ENCODE peak calls at places on chromosomes 2 and 18, in five cellular contexts. O is tibial artery, K is heart right ventricle, W is colonic mucosa, P is neuronal stem cell. H is an unnamed sample. For H3K36me3, the result is how much of the 10 kb centered on the place peaks cover.

GRCh38 chr2:100887713-100888112 is 67.8 kb downstream of the NPAS2 start:
- DNase-seq in O (no peak), K (no peak), W (no peak), P (no peak), H (no peak)

GRCh38 chr2:222708274-222708710 is 36.8 kb downstream of the MOGAT1 start:
- DNase-seq in O (peak), K (peak), W (peak), P (peak), H (peak)

GRCh38 chr2:158095912-158096311 is 5.8 kb upstream of the UPP2 start:
- DNase-seq in O (no peak), K (no peak), W (no peak), P (no peak), H (no peak)

GRCh38 chr2:213696427-213696826 is 412.2 kb downstream of the SPAG16 start:
- DNase-seq in O (no peak), K (no peak), W (no peak), P (no peak), H (no peak)

GRCh38 chr2:236969767-236970655 is 115.7 kb upstream of the COPS8 start:
- DNase-seq in O (no peak), K (no peak), W (no peak), P (no peak), H (no peak)

GRCh38 chr2:166127217-166128155 is at the start of gene SCN1A:
- DNase-seq in O (no peak), K (no peak), W (no peak), P (peak), H (no peak)

GRCh38 chr2:215979615-215980014 is 33.7 kb downstream of the MREG start:
- DNase-seq in O (no peak), K (no peak), W (no peak), P (no peak), H (no peak)

GRCh38 chr18:70234667-70235459 is 29.4 kb upstream of the RTTN start:
- DNase-seq in O (no peak), K (peak), W (no peak), P (no peak), H (peak)

GRCh38 chr2:186879312-186879711 is 30.3 kb upstream of the ZSWIM2 start:
- DNase-seq in O (no peak), K (no peak), W (no peak), P (no peak), H (no peak)

GRCh38 chr2:190477563-190478454 is 56.7 kb downstream of the NEMP2 start:
- DNase-seq in O (no peak), K (no peak), W (no peak), P (no peak), H (no peak)

GRCh38 chr2:40740419-40740818 is 288.5 kb upstream of the SLC8A1 start:
- DNase-seq in O (no peak), K (no peak), W (no peak), P (no peak), H (no peak)

GRCh38 chr2:238043851-238044250 is 16.9 kb upstream of the SCLY start:
- DNase-seq in O (no peak), K (no peak), W (no peak), P (no peak), H (no peak)

GRCh38 chr2:207394812-207395534 is 134.8 kb upstream of the CREB1 start:
- DNase-seq in O (no peak), K (peak), W (no peak), P (no peak), H (peak)

GRCh38 chr2:234435836-234436481 is 60.9 kb downstream of the ARL4C start:
- DNase-seq in O (no peak), K (no peak), W (no peak), P (no peak), H (no peak)

GRCh38 chr2:140392824-140393223 is 1612.6 kb upstream of the NXPH2 start:
- DNase-seq in O (no peak), K (no peak), W (no peak), P (no peak), H (no peak)

GRCh38 chr2:104033399-104033798 is 820.5 kb upstream of the POU3F3 start:
- DNase-seq in O (no peak), K (no peak), W (no peak), P (peak), H (no peak)

GRCh38 chr2:147424766-147425165 is 420.1 kb upstream of the ACVR2A start:
- DNase-seq in O (no peak), K (no peak), W (no peak), P (no peak), H (no peak)

GRCh38 chr2:37397166-37397565 is 52.7 kb downstream of the QPCT start:
- DNase-seq in O (no peak), K (no peak), W (no peak), P (no peak), H (no peak)

GRCh38 chr2:17713291-17713690 is 40.3 kb downstream of the SMC6 start:
- DNase-seq in O (no peak), K (no peak), W (no peak), P (no peak), H (no peak)

GRCh38 chr2:105595536-105595935 is 149.2 kb upstream of the NCK2 start:
- DNase-seq in O (no peak), K (no peak), W (no peak), P (no peak), H (no peak)

GRCh38 chr18:79458917-79459803 is 63.4 kb downstream of the NFATC1 start:
- DNase-seq in O (no peak), K (peak), W (no peak), P (no peak), H (no peak)

GRCh38 chr18:23311346-23312103 is 141.6 kb upstream of the RIOK3 start:
- DNase-seq in O (peak), K (peak), W (no peak), P (no peak), H (peak)

GRCh38 chr2:10346929-10347558 is 44.3 kb downstream of the HPCAL1 start:
- DNase-seq in O (no peak), K (no peak), W (no peak), P (no peak), H (no peak)

GRCh38 chr2:151922845-151923666 is 94.8 kb upstream of the ARL5A start:
- DNase-seq in O (peak), K (peak), W (peak), P (no peak), H (peak)

GRCh38 chr18:79509536-79509930 is 113.8 kb downstream of the NFATC1 start:
- DNase-seq in O (peak), K (no peak), W (no peak), P (no peak), H (peak)

GRCh38 chr2:127638361-127639110 is 7.4 kb upstream of the GPR17 start:
- DNase-seq in O (no peak), K (no peak), W (no peak), P (no peak), H (no peak)

GRCh38 chr2:28155071-28155470 is 237.6 kb upstream of the FOSL2 start:
- DNase-seq in O (no peak), K (no peak), W (no peak), P (no peak), H (no peak)

GRCh38 chr2:164599954-164600589 is 21.2 kb downstream of the GRB14 start:
- DNase-seq in O (no peak), K (peak), W (peak), P (peak), H (no peak)

GRCh38 chr2:20584637-20585321 is 66.1 kb downstream of the HS1BP3 start:
- DNase-seq in O (no peak), K (no peak), W (no peak), P (peak), H (peak)

GRCh38 chr2:108355907-108356734 is 21.6 kb upstream of the SULT1C4 start:
- DNase-seq in O (no peak), K (no peak), W (no peak), P (no peak), H (no peak)

GRCh38 chr2:145811467-145812162 is 1291.7 kb upstream of the ZEB2 start:
- DNase-seq in O (no peak), K (no peak), W (no peak), P (no peak), H (no peak)

GRCh38 chr2:129923265-129924141 is 56.0 kb upstream of the RAB6C start:
- DNase-seq in O (no peak), K (no peak), W (no peak), P (peak), H (no peak)

GRCh38 chr18:74516271-74517235 is 17.7 kb upstream of the CNDP1 start:
- DNase-seq in O (no peak), K (no peak), W (no peak), P (no peak), H (no peak)
- H3K36me3 ChIP-seq in O (half or more), K (half or more), W (under half), P (half or more), H (under half)

GRCh38 chr18:58046794-58047555 is 2.9 kb downstream of the NEDD4L start:
- DNase-seq in O (no peak), K (no peak), W (no peak), P (no peak), H (no peak)
- H3K4me3 ChIP-seq in O (no peak), K (no peak), W (no peak), P (no peak), H (peak)

GRCh38 chr2:86476092-86476491 is 34.9 kb downstream of the KDM3A start:
- DNase-seq in O (no peak), K (no peak), W (no peak), P (no peak), H (no peak)

GRCh38 chr2:86476918-86477317 is 35.7 kb downstream of the KDM3A start:
- DNase-seq in O (no peak), K (peak), W (no peak), P (no peak), H (no peak)

GRCh38 chr2:86482034-86482433 is 40.9 kb downstream of the KDM3A start:
- DNase-seq in O (no peak), K (no peak), W (no peak), P (no peak), H (no peak)

GRCh38 chr2:86480105-86480504 is 38.9 kb downstream of the KDM3A start:
- DNase-seq in O (peak), K (no peak), W (peak), P (no peak), H (no peak)

DNA sequence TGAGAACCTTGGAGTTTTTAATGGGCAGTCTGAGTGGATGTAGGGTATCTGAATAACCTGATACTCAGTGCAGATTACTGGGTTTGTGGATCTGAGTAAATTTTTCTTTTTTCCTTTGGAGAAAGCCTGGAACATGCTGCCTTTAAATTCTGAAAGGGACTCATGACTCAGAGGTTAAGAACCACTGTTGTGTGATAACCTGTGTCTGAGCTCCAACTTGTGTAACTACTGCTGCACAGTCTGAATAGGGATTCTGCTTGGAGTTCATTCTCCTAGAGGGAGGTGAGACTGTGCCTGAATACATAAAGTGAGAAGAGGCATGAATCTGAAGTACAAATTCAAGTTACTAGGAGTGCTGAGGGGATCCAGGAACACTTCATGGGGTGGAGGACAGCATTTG is 36.2 kb downstream of the KDM3A start:
- DNase-seq in O (no peak), K (no peak), W (no peak), P (no peak), H (no peak)
- H3K36me3 ChIP-seq in O (half or more), K (half or more), W (under half), P (half or more), H (under half)

GRCh38 chr18:2644535-2644934 is 11.0 kb upstream of the SMCHD1 start:
- DNase-seq in O (no peak), K (no peak), W (no peak), P (no peak), H (no peak)

GRCh38 chr18:2642771-2643170 is 12.8 kb upstream of the SMCHD1 start:
- DNase-seq in O (no peak), K (no peak), W (no peak), P (no peak), H (no peak)

DNA sequence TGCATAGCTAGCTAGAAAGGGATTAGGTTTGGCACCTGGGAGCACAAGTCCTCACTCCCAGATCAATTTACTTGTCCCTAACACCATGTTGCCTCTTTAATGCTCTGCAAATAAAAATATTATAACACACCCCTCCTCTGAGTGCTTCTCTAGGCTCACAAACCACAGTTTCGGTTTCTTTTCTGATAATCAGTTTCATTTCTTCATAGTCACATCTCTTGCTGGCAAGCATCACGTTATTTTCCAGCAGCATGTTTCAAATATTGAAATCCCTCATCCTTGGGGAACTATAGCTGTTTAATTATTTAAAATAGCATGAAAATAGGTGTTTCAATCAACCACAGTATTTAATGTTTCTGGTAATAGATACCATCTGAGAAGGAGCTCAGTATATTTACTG is 13.9 kb upstream of the SMCHD1 start:
- DNase-seq in O (no peak), K (no peak), W (no peak), P (no peak), H (no peak)
- H3K4me3 ChIP-seq in O (no peak), K (no peak), W (no peak), P (no peak), H (no peak)

DNA sequence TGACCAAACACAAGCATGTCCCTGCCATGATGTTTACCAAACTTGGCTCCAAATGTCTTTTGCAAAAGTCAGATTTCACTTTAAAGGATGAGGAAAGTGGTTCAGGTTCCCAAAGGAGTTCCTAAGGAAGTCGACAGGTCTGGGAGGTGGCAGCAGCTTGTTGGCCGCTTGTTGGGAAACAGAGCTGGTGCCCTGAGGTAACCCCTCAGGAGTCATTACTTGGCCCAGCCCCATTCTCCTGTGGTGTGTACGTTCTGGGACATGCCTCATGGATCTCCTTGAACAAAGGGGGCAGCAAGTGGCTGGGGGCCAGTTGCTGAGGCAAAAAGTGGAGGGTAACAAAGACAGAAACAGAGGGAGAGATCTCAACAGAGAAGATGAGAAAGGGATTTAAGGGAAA is 10.9 kb downstream of the TMBIM1 start:
- DNase-seq in O (no peak), K (no peak), W (no peak), P (no peak), H (no peak)
- H3K36me3 ChIP-seq in O (half or more), K (half or more), W (under half), P (under half), H (under half)

GRCh38 chr2:24917731-24918325 is 2.2 kb downstream of the ADCY3 start:
- DNase-seq in O (no peak), K (no peak), W (no peak), P (no peak), H (peak)
- H3K4me3 ChIP-seq in O (peak), K (no peak), W (no peak), P (no peak), H (no peak)

GRCh38 chr18:57574866-57575265 is 11.6 kb downstream of the FECH start:
- DNase-seq in O (no peak), K (no peak), W (no peak), P (no peak), H (no peak)

GRCh38 chr18:57569133-57569532 is 17.4 kb downstream of the FECH start:
- DNase-seq in O (no peak), K (no peak), W (no peak), P (no peak), H (no peak)
- H3K36me3 ChIP-seq in O (half or more), K (half or more), W (under half), P (under half), H (under half)

GRCh38 chr2:48318118-48318517 is 211.8 kb upstream of the STON1 start:
- DNase-seq in O (no peak), K (no peak), W (no peak), P (no peak), H (no peak)

GRCh38 chr2:48315847-48316194 is 214.1 kb upstream of the STON1 start:
- DNase-seq in O (no peak), K (no peak), W (peak), P (peak), H (no peak)

GRCh38 chr2:48319863-48320262 is 210.1 kb upstream of the STON1 start:
- DNase-seq in O (no peak), K (no peak), W (no peak), P (no peak), H (no peak)

GRCh38 chr2:48320747-48321146 is 209.2 kb upstream of the STON1 start:
- DNase-seq in O (no peak), K (no peak), W (no peak), P (no peak), H (no peak)

GRCh38 chr2:48316753-48317750 is 212.9 kb upstream of the STON1 start:
- DNase-seq in O (no peak), K (no peak), W (no peak), P (no peak), H (no peak)
- H3K4me3 ChIP-seq in O (no peak), K (no peak), W (no peak), P (no peak), H (no peak)

GRCh38 chr2:54666741-54667639 is 56.5 kb upstream of the EML6 start:
- DNase-seq in O (no peak), K (peak), W (no peak), P (no peak), H (no peak)
- H3K36me3 ChIP-seq in O (half or more), K (half or more), W (under half), P (half or more), H (under half)